ENCODE peak calls at places on chromosomes 3 and 15, in ten cellular contexts. E is vagina; R is lung; Z is iPS DF 6.9; Q is pancreas; U is heart right ventricle; J is CD8-positive, alpha-beta memory T cell; F is body of pancreas; I is thoracic aorta; A is upper lobe of right lung. Y is an unnamed sample. For H3K4me1 and H3K9me3, the result is how much of the 10 kb centered on the place peaks cover.

GRCh38 chr3:179454887-179455286 is 3.6 kb upstream of the GNB4 start:
- DNase-seq in F (no peak), J (no peak), I (no peak), R (no peak), Q (no peak), U (no peak), A (no peak), E (no peak), Z (no peak), Y (no peak)

GRCh38 chr3:125202197-125202596 is 10.4 kb downstream of the SLC12A8 start:
- DNase-seq in R (no peak), U (no peak), F (no peak), I (no peak), A (no peak), J (no peak), Z (no peak), E (no peak), Q (no peak), Y (no peak)

GRCh38 chr15:62895139-62895866 is 147.2 kb upstream of the TPM1 start:
- DNase-seq in I (no peak), Q (no peak), F (no peak), J (no peak), R (no peak), U (no peak), A (no peak), E (no peak), Z (no peak), Y (no peak)

GRCh38 chr15:81301815-81302399 is 22.0 kb downstream of the STARD5 start:
- DNase-seq in F (no peak), Q (no peak), A (no peak), E (no peak), R (no peak), U (no peak), Z (no peak), I (no peak), J (no peak), Y (peak)

GRCh38 chr15:29631076-29632070 is 190.9 kb downstream of the TJP1 start:
- DNase-seq in E (peak), Q (peak), U (no peak), J (no peak), I (no peak), F (peak), Z (no peak), R (no peak), A (peak), Y (no peak)

GRCh38 chr15:57505949-57506391 is 85.7 kb upstream of the MYZAP start:
- DNase-seq in R (peak), A (peak), Q (peak), I (peak), E (no peak), U (peak), F (peak), J (no peak), Z (no peak), Y (peak)

GRCh38 chr3:98892263-98892662 is 9.2 kb downstream of the DCBLD2 start:
- DNase-seq in F (no peak), J (no peak), I (no peak), E (no peak), Q (no peak), Z (no peak), R (no peak), U (no peak), A (no peak), Y (no peak)

GRCh38 chr3:107521466-107522059 is 1.2 kb upstream of the BBX start:
- DNase-seq in F (no peak), A (no peak), Z (no peak), R (no peak), J (no peak), U (no peak), Q (no peak), I (no peak), E (no peak), Y (no peak)

GRCh38 chr3:175434591-175434990 is 575.5 kb downstream of the NAALADL2 start:
- DNase-seq in F (no peak), Q (no peak), A (no peak), Z (no peak), J (no peak), R (no peak), E (no peak), U (no peak), I (no peak), Y (no peak)

GRCh38 chr3:49471856-49472495 is 1.9 kb downstream of the DAG1 start:
- DNase-seq in E (no peak), Z (no peak), R (no peak), I (no peak), F (no peak), Q (no peak), J (no peak), A (no peak), U (no peak), Y (peak)

GRCh38 chr15:51260262-51260661 is 78.1 kb downstream of the CYP19A1 start:
- DNase-seq in F (no peak), I (no peak), A (no peak), J (no peak), R (no peak), E (no peak), U (no peak), Q (no peak), Z (no peak), Y (no peak)

GRCh38 chr3:195073866-195074860 is 196.8 kb downstream of the XXYLT1 start:
- DNase-seq in A (peak), J (no peak), U (no peak), Q (no peak), I (no peak), Z (no peak), F (no peak), E (no peak), R (no peak), Y (peak)

GRCh38 chr15:59688383-59688887 is 685 bp downstream of the BNIP2 start:
- DNase-seq in J (no peak), F (no peak), A (no peak), Q (no peak), Z (no peak), E (no peak), R (peak), U (no peak), I (no peak), Y (no peak)

GRCh38 chr3:28243424-28244106 is 2.1 kb downstream of the CMC1 start:
- DNase-seq in Z (no peak), R (no peak), F (no peak), U (no peak), J (peak), A (no peak), Q (no peak), I (no peak), E (no peak), Y (no peak)
- H3K4me1 ChIP-seq in Z (under half), R (under half), F (under half), U (under half), J (half or more), A (under half), Q (under half), I (under half), E (under half), Y (under half)

GRCh38 chr3:75951941-75952340 is 166.6 kb upstream of the ZNF717 start:
- DNase-seq in U (no peak), E (no peak), Z (no peak), Q (no peak), F (no peak), J (no peak), I (no peak), A (no peak), R (no peak), Y (no peak)
- H3K9me3 ChIP-seq in U (under half), E (under half), Z (under half), Q (under half), F (under half), J (under half), I (under half), A (under half), R (under half), Y (under half)

GRCh38 chr15:100202309-100202943 is 139.3 kb downstream of the ADAMTS17 start:
- DNase-seq in Q (peak), U (no peak), E (no peak), J (no peak), A (no peak), Z (no peak), R (no peak), I (no peak), F (peak), Y (no peak)

GRCh38 chr15:100198442-100198841 is 143.3 kb downstream of the ADAMTS17 start:
- DNase-seq in F (no peak), E (no peak), J (no peak), Z (no peak), A (no peak), R (no peak), I (no peak), U (no peak), Q (no peak), Y (no peak)

GRCh38 chr15:100200287-100200772 is 141.4 kb downstream of the ADAMTS17 start:
- DNase-seq in A (no peak), Q (no peak), Z (no peak), I (no peak), R (no peak), F (peak), U (no peak), E (no peak), J (no peak), Y (no peak)

GRCh38 chr15:100201376-100202280 is 140.1 kb downstream of the ADAMTS17 start:
- DNase-seq in R (no peak), Q (no peak), Z (no peak), F (peak), A (no peak), J (no peak), U (no peak), E (no peak), I (no peak), Y (no peak)

DNA sequence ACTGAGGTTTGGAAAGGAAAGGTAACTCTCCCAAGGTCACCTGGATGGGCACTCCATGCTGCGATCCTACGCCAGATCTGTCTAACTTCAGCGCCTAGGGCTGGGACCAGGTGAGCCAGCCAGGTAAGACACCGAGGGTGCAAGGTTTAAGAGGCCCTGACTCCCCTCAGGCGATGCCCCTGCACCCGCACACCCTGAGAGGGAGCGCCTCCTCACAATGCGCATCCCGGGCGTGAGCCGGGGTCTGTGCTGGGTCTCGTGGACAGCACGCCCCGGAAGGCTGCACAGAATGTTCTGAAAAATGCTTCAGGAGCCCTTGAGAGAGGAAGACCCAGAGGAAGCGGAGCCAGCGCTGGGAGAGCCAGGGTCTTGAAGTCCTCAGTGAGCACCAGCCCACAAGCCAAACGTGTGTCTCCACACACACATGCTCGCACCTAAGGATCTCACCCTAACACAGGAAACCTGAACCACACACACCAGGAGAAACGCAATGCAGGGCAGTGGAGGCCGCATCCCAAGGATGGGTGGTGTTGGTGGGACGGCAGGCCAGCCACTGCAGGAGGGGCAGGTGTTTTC is 142.0 kb downstream of the ADAMTS17 start:
- DNase-seq in U (no peak), Q (no peak), J (no peak), Z (no peak), R (no peak), F (no peak), I (no peak), E (no peak), A (no peak), Y (no peak)
- H3K27ac ChIP-seq in U (no peak), Q (no peak), J (no peak), Z (no peak), R (no peak), F (no peak), I (no peak), E (no peak), A (no peak), Y (no peak)

DNA sequence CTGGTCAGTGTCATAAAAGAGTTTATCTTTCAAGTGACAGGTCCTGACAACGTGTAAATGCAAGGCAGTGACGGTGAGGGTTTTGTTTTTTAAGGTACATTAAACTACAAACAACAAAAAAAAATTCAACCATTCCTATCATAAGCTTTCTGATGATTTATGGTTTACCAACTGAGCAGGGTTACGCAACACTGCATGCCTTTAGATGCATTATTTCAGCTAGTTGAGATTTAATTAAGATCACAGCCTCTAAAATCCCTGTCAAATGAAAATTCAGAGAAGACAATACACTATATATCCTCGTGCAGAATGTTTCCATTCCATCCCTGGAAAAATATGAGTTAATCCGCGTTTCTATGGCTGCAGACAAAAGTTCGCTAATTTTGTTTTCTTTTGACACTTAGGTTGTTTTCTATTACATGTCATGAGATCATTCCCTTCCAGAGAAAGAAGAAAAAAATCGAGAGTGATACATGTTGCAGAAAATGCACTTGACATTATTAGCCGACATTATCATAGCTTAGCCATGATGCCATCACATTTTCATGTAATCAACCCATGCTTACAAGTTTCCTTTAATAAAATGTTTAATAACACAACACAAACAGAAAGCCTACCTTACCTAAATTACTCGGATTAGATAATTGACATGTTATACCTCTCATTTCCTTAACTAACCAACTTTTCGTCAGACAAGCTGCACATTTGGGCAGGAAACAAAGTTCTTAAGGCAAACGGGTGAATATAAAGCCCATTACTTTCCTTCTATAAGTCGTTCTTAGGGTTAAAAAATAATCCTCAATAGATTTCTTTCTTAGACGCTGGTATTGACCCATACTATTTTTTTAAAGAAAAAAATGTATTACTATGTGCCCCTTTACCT is 521.2 kb downstream of the FOXP1 start:
- DNase-seq in Z (no peak), I (no peak), F (no peak), A (no peak), E (no peak), R (no peak), J (no peak), Q (no peak), U (no peak), Y (no peak)
- H3K4me1 ChIP-seq in Z (under half), I (under half), F (half or more), A (half or more), E (half or more), R (under half), J (half or more), Q (under half), U (half or more), Y (under half)

DNA sequence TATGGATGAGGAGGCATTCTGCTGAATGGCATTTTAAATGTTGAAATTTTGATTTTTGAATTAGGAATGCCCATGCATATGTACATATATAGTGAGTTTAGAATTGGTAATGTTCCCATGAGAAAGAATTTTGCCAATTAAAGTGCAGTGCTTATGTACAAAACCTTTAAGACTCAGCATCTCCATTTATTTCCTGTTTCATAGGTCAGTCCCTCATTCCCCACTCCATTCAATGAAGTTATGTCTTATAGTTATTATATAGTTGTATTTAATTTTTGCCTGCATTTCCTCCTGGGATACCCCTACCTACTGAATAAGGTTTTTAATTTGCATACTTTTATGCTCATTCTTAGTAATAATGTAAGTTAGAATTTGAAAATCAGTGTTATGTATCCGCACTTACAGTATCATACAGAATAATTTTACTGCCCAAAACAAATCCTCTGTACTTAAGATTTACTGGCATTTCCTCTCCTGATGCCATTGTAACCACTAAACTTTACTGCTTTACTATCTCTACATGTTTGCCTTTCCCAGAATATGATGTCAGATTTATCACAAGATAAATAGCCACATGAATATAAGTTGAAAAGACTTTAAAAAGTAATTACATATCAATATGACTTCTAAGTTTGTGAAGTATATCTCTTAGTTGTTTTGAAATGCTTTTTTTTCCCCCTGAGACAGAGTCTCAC is 389.1 kb upstream of the NDN start:
- DNase-seq in J (no peak), Z (no peak), I (no peak), R (no peak), F (no peak), U (no peak), E (no peak), Q (no peak), A (no peak), Y (no peak)
- H3K9me3 ChIP-seq in J (under half), Z (under half), I (under half), R (under half), F (under half), U (under half), E (under half), Q (under half), A (under half), Y (under half)

GRCh38 chr15:90296996-90297395 is 31.5 kb downstream of the NGRN start:
- DNase-seq in U (no peak), J (no peak), F (no peak), R (no peak), Z (no peak), I (no peak), E (no peak), A (no peak), Q (no peak), Y (no peak)

GRCh38 chr15:90295270-90295648 is 29.8 kb downstream of the NGRN start:
- DNase-seq in Z (no peak), J (no peak), Q (no peak), I (no peak), U (no peak), A (no peak), F (no peak), E (no peak), R (no peak), Y (no peak)

GRCh38 chr15:90294601-90295269 is 29.3 kb downstream of the NGRN start:
- DNase-seq in Z (no peak), U (no peak), Q (peak), A (no peak), I (no peak), F (peak), R (no peak), J (no peak), E (no peak), Y (no peak)

GRCh38 chr15:90291679-90292356 is 26.3 kb downstream of the NGRN start:
- DNase-seq in R (peak), E (no peak), F (peak), Q (peak), J (no peak), Z (no peak), I (no peak), U (no peak), A (peak), Y (no peak)

DNA sequence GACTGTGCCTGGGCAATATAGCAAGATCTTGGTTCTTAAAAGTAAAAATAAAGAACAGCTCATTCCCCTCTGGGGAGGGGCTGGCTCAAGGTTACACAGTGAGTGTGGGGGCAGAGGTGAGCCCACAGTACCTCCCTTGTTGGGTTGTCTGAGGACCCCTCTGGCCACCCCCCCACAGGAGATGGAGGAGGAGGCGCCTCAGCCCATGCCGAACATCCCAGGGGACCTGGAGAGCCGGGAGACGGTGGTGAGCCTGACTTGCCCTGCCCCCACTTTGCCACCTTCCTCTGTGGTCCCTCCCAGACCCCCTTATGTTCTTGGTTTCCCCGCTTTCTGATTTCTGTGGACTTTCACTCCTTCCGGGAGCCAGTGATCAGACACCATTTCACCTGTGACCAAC is 28.7 kb downstream of the NGRN start:
- DNase-seq in U (no peak), Q (no peak), J (no peak), R (no peak), E (no peak), A (no peak), Z (no peak), F (no peak), I (no peak), Y (no peak)
- H3K27ac ChIP-seq in U (no peak), Q (peak), J (no peak), R (no peak), E (no peak), A (no peak), Z (no peak), F (peak), I (no peak), Y (no peak)

GRCh38 chr3:58167431-58168351 is 43.1 kb downstream of the DNASE1L3 start:
- DNase-seq in R (peak), Q (peak), F (peak), J (peak), U (peak), A (no peak), I (no peak), Z (no peak), E (no peak), Y (peak)
- H3K4me1 ChIP-seq in R (under half), Q (under half), F (half or more), J (under half), U (under half), A (under half), I (under half), Z (under half), E (under half), Y (under half)

GRCh38 chr15:25088261-25088790 is 133.5 kb downstream of the SNRPN start:
- DNase-seq in F (no peak), R (no peak), J (no peak), I (no peak), A (no peak), U (no peak), E (peak), Z (no peak), Q (no peak), Y (no peak)
- H3K9me3 ChIP-seq in F (under half), R (half or more), J (half or more), I (under half), A (half or more), U (under half), E (under half), Z (under half), Q (under half), Y (under half)

Y was measured in right cardiac atrium.